ENCODE peak calls at places on chromosomes 6 and 20, in five cellular contexts. One of them, this sample, is unnamed.

GRCh38 chr6:37323568-37323967 is 30.2 kb upstream of the RNF8 start:
- DNase-seq in adrenal gland: no peak
- DNase-seq in psoas muscle: no peak
- DNase-seq in heart left ventricle: no peak
- DNase-seq in cardiac fibroblast: peak; percentile 9
- DNase-seq in this sample: peak; percentile 52

GRCh38 chr6:38671885-38672467 is 31.0 kb downstream of the GLO1 start:
- DNase-seq in cardiac fibroblast: peak; percentile 78
- DNase-seq in heart left ventricle: no peak
- DNase-seq in psoas muscle: no peak
- DNase-seq in adrenal gland: peak; percentile 35
- DNase-seq in this sample: peak; percentile 74

GRCh38 chr20:17680128-17680835 is 1.8 kb downstream of the RRBP1 start:
- DNase-seq in cardiac fibroblast: peak; percentile 86
- DNase-seq in psoas muscle: peak; percentile 58
- DNase-seq in heart left ventricle: peak; percentile 75
- DNase-seq in adrenal gland: peak; percentile 80
- DNase-seq in this sample: peak; percentile 86

GRCh38 chr6:111642463-111643158 is 36.9 kb upstream of the TRAF3IP2 start:
- DNase-seq in heart left ventricle: no peak
- DNase-seq in adrenal gland: peak; percentile 80
- DNase-seq in psoas muscle: peak; percentile 59
- DNase-seq in cardiac fibroblast: peak; percentile 90
- DNase-seq in this sample: peak; percentile 86

GRCh38 chr6:31351734-31352496 is 5.1 kb downstream of the HLA-B start:
- DNase-seq in psoas muscle: no peak
- DNase-seq in adrenal gland: no peak
- DNase-seq in heart left ventricle: no peak
- DNase-seq in cardiac fibroblast: no peak
- DNase-seq in this sample: peak; percentile 8

GRCh38 chr6:79431469-79431868 is 105.8 kb downstream of the LCA5 start:
- DNase-seq in adrenal gland: no peak
- DNase-seq in psoas muscle: no peak
- DNase-seq in heart left ventricle: no peak
- DNase-seq in cardiac fibroblast: peak; percentile 10
- DNase-seq in this sample: no peak

GRCh38 chr6:136613477-136613876 is 63.3 kb upstream of the MAP7 start:
- DNase-seq in cardiac fibroblast: peak; percentile 69
- DNase-seq in psoas muscle: no peak
- DNase-seq in adrenal gland: no peak
- DNase-seq in heart left ventricle: no peak
- DNase-seq in this sample: peak; percentile 15

GRCh38 chr20:38143238-38143645 is 21.8 kb downstream of the TGM2 start:
- DNase-seq in adrenal gland: no peak
- DNase-seq in cardiac fibroblast: no peak
- DNase-seq in heart left ventricle: no peak
- DNase-seq in psoas muscle: no peak
- DNase-seq in this sample: no peak

GRCh38 chr6:53151676-53152075 is 3.0 kb upstream of the GCM1 start:
- DNase-seq in cardiac fibroblast: no peak
- DNase-seq in adrenal gland: peak; percentile 11
- DNase-seq in psoas muscle: no peak
- DNase-seq in heart left ventricle: no peak
- DNase-seq in this sample: peak; percentile 19

GRCh38 chr20:16940701-16941100 is 192.5 kb downstream of the OTOR start:
- DNase-seq in cardiac fibroblast: no peak
- DNase-seq in adrenal gland: no peak
- DNase-seq in heart left ventricle: no peak
- DNase-seq in psoas muscle: no peak
- DNase-seq in this sample: no peak

GRCh38 chr20:36745234-36745926 is 510 bp downstream of the NDRG3 start:
- DNase-seq in adrenal gland: peak; percentile 19
- DNase-seq in cardiac fibroblast: no peak
- DNase-seq in psoas muscle: no peak
- DNase-seq in heart left ventricle: peak; percentile 68
- DNase-seq in this sample: no peak

GRCh38 chr6:55448446-55448845 is 121.2 kb downstream of the GFRAL start:
- DNase-seq in adrenal gland: no peak
- DNase-seq in heart left ventricle: no peak
- DNase-seq in psoas muscle: no peak
- DNase-seq in cardiac fibroblast: peak; percentile 35
- DNase-seq in this sample: no peak

GRCh38 chr6:108591040-108591816 is 30.5 kb downstream of the FOXO3 start:
- DNase-seq in cardiac fibroblast: no peak
- DNase-seq in adrenal gland: no peak
- DNase-seq in heart left ventricle: no peak
- DNase-seq in psoas muscle: no peak
- DNase-seq in this sample: peak; percentile 36

GRCh38 chr20:38842558-38842981 is 37.1 kb downstream of the PPP1R16B start:
- DNase-seq in psoas muscle: no peak
- DNase-seq in adrenal gland: no peak
- DNase-seq in cardiac fibroblast: no peak
- DNase-seq in heart left ventricle: no peak
- DNase-seq in this sample: no peak

GRCh38 chr6:166998256-166999144 is 697 bp upstream of the CEP43 start:
- DNase-seq in adrenal gland: peak; percentile 29
- DNase-seq in cardiac fibroblast: peak; percentile 4
- DNase-seq in psoas muscle: peak; percentile 25
- DNase-seq in heart left ventricle: peak; percentile 68
- DNase-seq in this sample: no peak

GRCh38 chr20:528923-529594 is 14.5 kb downstream of the CSNK2A1 start:
- DNase-seq in cardiac fibroblast: peak; percentile 96
- DNase-seq in psoas muscle: no peak
- DNase-seq in heart left ventricle: no peak
- DNase-seq in adrenal gland: no peak
- DNase-seq in this sample: peak; percentile 94

GRCh38 chr6:117595099-117595923 is 7.0 kb downstream of the GOPC start:
- DNase-seq in heart left ventricle: no peak
- DNase-seq in adrenal gland: no peak
- DNase-seq in psoas muscle: no peak
- DNase-seq in cardiac fibroblast: no peak
- DNase-seq in this sample: no peak

GRCh38 chr6:35359346-35359743 is 17.0 kb downstream of the PPARD start:
- DNase-seq in heart left ventricle: no peak
- DNase-seq in cardiac fibroblast: no peak
- DNase-seq in adrenal gland: no peak
- DNase-seq in psoas muscle: no peak
- DNase-seq in this sample: no peak

GRCh38 chr6:166996406-166996805 is 2.8 kb upstream of the CEP43 start:
- DNase-seq in heart left ventricle: no peak
- DNase-seq in psoas muscle: no peak
- DNase-seq in cardiac fibroblast: peak; percentile 71
- DNase-seq in adrenal gland: no peak
- DNase-seq in this sample: peak; percentile 31

GRCh38 chr6:36123270-36124139 is 6.8 kb upstream of the MAPK13 start:
- DNase-seq in psoas muscle: peak; percentile 82
- DNase-seq in adrenal gland: peak; percentile 93
- DNase-seq in heart left ventricle: peak; percentile 89
- DNase-seq in cardiac fibroblast: peak; percentile 85
- DNase-seq in this sample: peak; percentile 80

GRCh38 chr6:53203483-53203882 is 54.8 kb upstream of the GCM1 start:
- DNase-seq in cardiac fibroblast: no peak
- DNase-seq in heart left ventricle: no peak
- DNase-seq in adrenal gland: no peak
- DNase-seq in psoas muscle: no peak
- DNase-seq in this sample: no peak

GRCh38 chr6:141482773-141483172 is 650.0 kb upstream of the GJE1 start:
- DNase-seq in heart left ventricle: no peak
- DNase-seq in psoas muscle: no peak
- DNase-seq in adrenal gland: no peak
- DNase-seq in cardiac fibroblast: peak; percentile 43
- DNase-seq in this sample: peak; percentile 66

GRCh38 chr20:10590950-10591349 is 82.8 kb downstream of the JAG1 start:
- DNase-seq in adrenal gland: no peak
- DNase-seq in psoas muscle: no peak
- DNase-seq in cardiac fibroblast: no peak
- DNase-seq in heart left ventricle: no peak
- DNase-seq in this sample: no peak

GRCh38 chr20:57079016-57080005 is 187.1 kb downstream of the BMP7 start:
- DNase-seq in cardiac fibroblast: no peak
- DNase-seq in heart left ventricle: no peak
- DNase-seq in psoas muscle: no peak
- DNase-seq in adrenal gland: no peak
- DNase-seq in this sample: no peak

GRCh38 chr20:46174469-46175126 is 56.5 kb downstream of the CD40 start:
- DNase-seq in heart left ventricle: peak; percentile 86
- DNase-seq in adrenal gland: peak; percentile 82
- DNase-seq in cardiac fibroblast: peak; percentile 57
- DNase-seq in psoas muscle: peak; percentile 76
- DNase-seq in this sample: peak; percentile 52

GRCh38 chr6:50724381-50725124 is 11.2 kb downstream of the TFAP2D start:
- DNase-seq in adrenal gland: no peak
- DNase-seq in psoas muscle: no peak
- DNase-seq in cardiac fibroblast: no peak
- DNase-seq in heart left ventricle: no peak
- DNase-seq in this sample: no peak

GRCh38 chr6:130107710-130108109 is 89.3 kb downstream of the L3MBTL3 start:
- DNase-seq in psoas muscle: no peak
- DNase-seq in adrenal gland: no peak
- DNase-seq in heart left ventricle: no peak
- DNase-seq in cardiac fibroblast: no peak
- DNase-seq in this sample: no peak

GRCh38 chr6:82836022-82836575 is 229.5 kb downstream of the UBE3D start:
- DNase-seq in heart left ventricle: no peak
- DNase-seq in cardiac fibroblast: no peak
- DNase-seq in adrenal gland: no peak
- DNase-seq in psoas muscle: no peak
- DNase-seq in this sample: no peak

DNA sequence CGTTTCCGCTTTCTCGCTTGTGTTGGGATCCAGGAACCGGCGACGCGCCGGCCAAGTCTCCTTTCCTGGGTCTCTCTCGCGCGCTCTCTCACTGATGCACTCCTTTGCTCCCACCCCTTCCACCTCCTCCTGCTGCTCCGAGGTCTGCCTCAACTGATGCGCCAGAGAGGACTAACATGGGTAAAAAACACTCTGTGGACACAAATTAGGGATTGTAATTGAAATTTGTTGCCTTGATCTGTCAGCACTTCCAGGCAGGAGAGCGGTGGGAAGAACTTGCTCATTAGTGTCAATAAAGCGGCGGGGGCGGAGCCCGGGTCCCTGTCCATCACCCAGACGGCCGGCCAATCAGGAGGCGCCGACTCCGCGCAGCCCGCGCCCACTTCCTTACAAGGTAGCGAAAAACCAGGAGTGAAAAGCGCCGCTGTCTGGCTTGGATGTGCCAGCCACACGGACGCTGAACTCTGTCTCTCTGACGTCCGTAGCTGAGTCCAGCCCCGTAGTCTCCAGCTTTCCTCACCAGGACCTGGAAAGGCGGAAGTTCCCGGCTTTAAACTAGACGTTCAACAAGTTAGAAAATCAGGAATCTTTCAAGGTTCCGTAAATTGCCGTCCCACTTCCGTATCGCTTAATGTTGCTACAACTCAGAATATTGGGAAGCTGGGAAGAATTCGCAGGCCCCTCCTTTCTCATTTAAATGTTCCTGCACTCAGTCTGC is at the start of gene TBX18:
- DNase-seq in psoas muscle: peak; percentile 89
- DNase-seq in cardiac fibroblast: peak; percentile 100
- DNase-seq in adrenal gland: peak; percentile 63
- DNase-seq in heart left ventricle: peak; percentile 92
- DNase-seq in this sample: peak; percentile 99
- TF ChIP-seq CTCF in psoas muscle: no peak
- TF ChIP-seq CTCF in cardiac fibroblast: no peak
- TF ChIP-seq CTCF in adrenal gland: no peak
- TF ChIP-seq CTCF in heart left ventricle: no peak
- TF ChIP-seq CTCF in this sample: no peak

GRCh38 chr6:11999245-11999644 is 12.9 kb upstream of the HIVEP1 start:
- DNase-seq in adrenal gland: no peak
- DNase-seq in heart left ventricle: no peak
- DNase-seq in psoas muscle: no peak
- DNase-seq in cardiac fibroblast: no peak
- DNase-seq in this sample: no peak

GRCh38 chr6:11994875-11995461 is 17.1 kb upstream of the HIVEP1 start:
- DNase-seq in heart left ventricle: no peak
- DNase-seq in psoas muscle: no peak
- DNase-seq in adrenal gland: no peak
- DNase-seq in cardiac fibroblast: no peak
- DNase-seq in this sample: peak; percentile 44

GRCh38 chr6:12000174-12000573 is 11.9 kb upstream of the HIVEP1 start:
- DNase-seq in heart left ventricle: no peak
- DNase-seq in cardiac fibroblast: no peak
- DNase-seq in psoas muscle: no peak
- DNase-seq in adrenal gland: no peak
- DNase-seq in this sample: no peak

GRCh38 chr6:12001004-12001705 is 11.0 kb upstream of the HIVEP1 start:
- DNase-seq in cardiac fibroblast: peak; percentile 40
- DNase-seq in adrenal gland: peak; percentile 37
- DNase-seq in heart left ventricle: no peak
- DNase-seq in psoas muscle: peak; percentile 41
- DNase-seq in this sample: peak; percentile 30

DNA sequence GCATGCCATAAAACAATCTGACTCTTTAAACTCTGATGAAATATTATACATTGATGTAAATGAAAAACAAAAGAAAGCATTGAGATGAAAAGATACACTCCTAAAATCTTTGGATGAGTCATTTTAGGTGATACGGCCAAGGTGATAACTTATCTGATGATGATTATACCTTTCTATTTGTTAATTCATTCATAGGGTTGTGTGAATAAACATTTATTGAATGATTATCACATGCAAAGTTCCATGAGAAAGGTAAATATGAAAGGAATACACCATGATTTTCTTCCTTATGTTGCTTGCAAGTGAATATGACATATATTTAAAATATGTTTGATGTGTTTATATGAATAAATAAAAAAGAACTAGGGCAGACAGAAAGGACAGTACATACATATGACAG is 15.4 kb upstream of the HIVEP1 start:
- DNase-seq in psoas muscle: no peak
- DNase-seq in heart left ventricle: no peak
- DNase-seq in adrenal gland: no peak
- DNase-seq in cardiac fibroblast: no peak
- DNase-seq in this sample: no peak
- H3K4me3 ChIP-seq in psoas muscle: no peak overlapping the region
- H3K4me3 ChIP-seq in heart left ventricle: no peak overlapping the region
- H3K4me3 ChIP-seq in adrenal gland: no peak overlapping the region
- H3K4me3 ChIP-seq in cardiac fibroblast: no peak overlapping the region
- H3K4me3 ChIP-seq in this sample: no peak overlapping the region

GRCh38 chr6:127949251-127949650 is 48.4 kb upstream of the THEMIS start:
- DNase-seq in adrenal gland: no peak
- DNase-seq in psoas muscle: no peak
- DNase-seq in cardiac fibroblast: no peak
- DNase-seq in heart left ventricle: no peak
- DNase-seq in this sample: no peak
- TF ChIP-seq CTCF in adrenal gland: no peak
- TF ChIP-seq CTCF in psoas muscle: no peak
- TF ChIP-seq CTCF in cardiac fibroblast: no peak
- TF ChIP-seq CTCF in heart left ventricle: no peak
- TF ChIP-seq CTCF in this sample: no peak

DNA sequence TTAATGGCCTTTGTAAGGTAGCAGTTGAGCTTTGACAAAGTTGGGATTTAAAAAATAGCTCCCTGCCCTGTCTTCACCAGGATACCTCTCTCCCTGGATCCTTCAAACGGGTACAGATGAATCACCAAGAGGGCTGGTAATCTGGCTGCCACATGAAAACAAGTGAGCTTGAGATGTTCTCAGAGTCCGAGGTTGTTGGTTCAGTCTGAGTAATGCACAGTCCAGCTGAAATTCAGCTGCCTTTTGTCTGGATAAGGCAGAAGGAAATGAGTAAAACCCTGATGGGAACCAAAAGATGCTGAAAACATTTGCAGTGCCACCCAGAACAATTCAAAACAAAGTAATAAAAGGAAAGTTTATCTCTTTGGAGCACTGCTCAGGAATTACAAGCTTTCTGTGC is 86.8 kb downstream of the GJA1 start:
- DNase-seq in heart left ventricle: no peak
- DNase-seq in cardiac fibroblast: peak; percentile 99
- DNase-seq in psoas muscle: no peak
- DNase-seq in adrenal gland: peak; percentile 75
- DNase-seq in this sample: peak; percentile 97
- H3K4me3 ChIP-seq in heart left ventricle: no peak overlapping the region
- H3K4me3 ChIP-seq in cardiac fibroblast: peak overlapping the region; percentile 25
- H3K4me3 ChIP-seq in psoas muscle: no peak overlapping the region
- H3K4me3 ChIP-seq in adrenal gland: no peak overlapping the region
- H3K4me3 ChIP-seq in this sample: no peak overlapping the region

This sample was measured in fibroblast of mammary gland.